ENCODE peak calls at places on chromosomes 16 and 17, in seven cellular contexts. W is OCI-LY7, X is right cardiac atrium, P is mucosa of descending colon, D is esophagus squamous epithelium, V is T-helper 17 cell, K is lung. G is an unnamed sample.

GRCh38 chr16:20181386-20181785 is 107.7 kb upstream of the GPR139 start:
- DNase-seq in W (no peak), X (no peak), P (no peak), D (no peak), V (no peak), K (no peak), G (no peak)

GRCh38 chr16:11218324-11218962 is 37.6 kb downstream of the SOCS1 start:
- DNase-seq in W (no peak), X (no peak), P (no peak), D (no peak), V (no peak), K (no peak), G (no peak)

GRCh38 chr16:12498077-12498476 is 305.6 kb downstream of the CPPED1 start:
- DNase-seq in W (no peak), X (no peak), P (no peak), D (no peak), V (no peak), K (no peak), G (no peak)

GRCh38 chr17:72121164-72122001 is 563 bp downstream of the SOX9 start:
- DNase-seq in W (no peak), X (peak; percentile 46), P (peak; percentile 71), D (no peak), V (no peak), K (peak; percentile 38), G (peak; percentile 66)

GRCh38 chr17:80649200-80649644 is 104.6 kb downstream of the RPTOR start:
- DNase-seq in W (no peak), X (no peak), P (no peak), D (no peak), V (no peak), K (no peak), G (no peak)

GRCh38 chr16:88378401-88378800 is 4.4 kb upstream of the ZNF469 start:
- DNase-seq in W (no peak), X (peak; percentile 7), P (peak; percentile 10), D (no peak), V (no peak), K (no peak), G (no peak)

GRCh38 chr16:57485916-57486857 is at the start of gene DOK4:
- DNase-seq in W (peak; percentile 69), X (peak; percentile 86), P (peak; percentile 92), D (no peak), V (peak; percentile 72), K (peak; percentile 81), G (no peak)

GRCh38 chr16:83925095-83925905 is 26.4 kb downstream of the MLYCD start:
- DNase-seq in W (no peak), X (no peak), P (no peak), D (no peak), V (no peak), K (no peak), G (no peak)

GRCh38 chr17:35588196-35588920 is 1.2 kb downstream of the AP2B1 start:
- DNase-seq in W (no peak), X (no peak), P (no peak), D (no peak), V (no peak), K (no peak), G (no peak)

GRCh38 chr16:68574479-68574878 is 35.4 kb downstream of the ZFP90 start:
- DNase-seq in W (no peak), X (no peak), P (no peak), D (no peak), V (no peak), K (no peak), G (no peak)
- H3K9me3 ChIP-seq in W (peaks cover 14% of the 10 kb centered on the region), X (peaks cover 30% of the 10 kb centered on the region), P (peaks cover 98% of the 10 kb centered on the region), D (peaks cover 92% of the 10 kb centered on the region), V (peaks cover 35% of the 10 kb centered on the region), K (peaks cover 26% of the 10 kb centered on the region), G (peaks cover 24% of the 10 kb centered on the region)

DNA sequence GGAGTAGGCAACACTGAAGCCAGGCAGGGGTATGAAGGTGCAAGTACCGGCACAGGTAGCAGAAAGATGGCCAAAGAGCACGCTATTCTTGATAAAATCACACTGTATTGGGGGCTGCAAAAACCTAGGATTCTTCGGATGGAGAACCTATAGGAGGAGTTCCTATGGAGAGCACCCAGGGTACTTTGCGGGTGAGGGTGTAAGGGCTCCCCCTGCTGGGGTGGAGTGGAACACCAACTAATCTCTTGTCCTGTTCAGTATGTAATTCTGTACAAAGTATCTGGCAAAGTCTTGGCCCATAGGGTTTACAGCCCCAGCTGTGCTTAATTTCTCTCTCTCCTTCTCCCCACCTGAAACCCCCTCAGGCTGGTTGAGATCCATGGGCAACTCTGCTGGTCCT is 393.1 kb upstream of the ASIC2 start:
- DNase-seq in W (peak; percentile 9), X (no peak), P (no peak), D (no peak), V (no peak), K (no peak), G (no peak)
- H3K9me3 ChIP-seq in W (no peaks in the 10 kb centered on the region), X (no peaks in the 10 kb centered on the region), P (no peaks in the 10 kb centered on the region), D (no peaks in the 10 kb centered on the region), V (no peaks in the 10 kb centered on the region), K (no peaks in the 10 kb centered on the region), G (peaks cover 6% of the 10 kb centered on the region)

DNA sequence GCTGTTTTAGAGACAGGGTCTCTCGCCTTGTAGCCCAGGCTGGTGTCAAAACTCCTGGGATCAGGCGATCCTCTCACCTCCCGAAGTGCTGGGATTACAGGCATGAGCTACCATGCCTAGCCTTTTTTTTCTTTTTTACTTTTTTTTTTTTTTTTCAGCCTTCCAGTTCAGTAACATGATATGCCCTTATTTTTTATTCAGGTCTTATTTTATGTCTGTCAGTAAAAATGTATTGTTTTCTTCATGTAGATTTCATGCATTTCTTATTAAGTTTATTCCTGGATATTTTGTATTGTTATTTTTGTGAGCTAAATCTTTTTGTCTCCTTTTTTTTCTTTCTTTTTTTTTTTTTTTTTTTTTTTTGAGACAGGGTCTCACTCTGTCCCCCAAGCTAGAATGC is 2.7 kb upstream of the FOXN1 start:
- DNase-seq in W (no peak), X (no peak), P (no peak), D (no peak), V (no peak), K (no peak), G (no peak)
- H3K9me3 ChIP-seq in W (no peaks in the 10 kb centered on the region), X (no peaks in the 10 kb centered on the region), P (no peaks in the 10 kb centered on the region), D (no peaks in the 10 kb centered on the region), V (no peaks in the 10 kb centered on the region), K (no peaks in the 10 kb centered on the region), G (no peaks in the 10 kb centered on the region)

GRCh38 chr16:4737545-4737944 is 3.2 kb downstream of the DNAAF8 start:
- DNase-seq in W (no peak), X (no peak), P (no peak), D (no peak), V (no peak), K (no peak), G (no peak)
- H3K9me3 ChIP-seq in W (no peaks in the 10 kb centered on the region), X (no peaks in the 10 kb centered on the region), P (no peaks in the 10 kb centered on the region), D (no peaks in the 10 kb centered on the region), V (no peaks in the 10 kb centered on the region), K (no peaks in the 10 kb centered on the region), G (no peaks in the 10 kb centered on the region)